ENCODE peak calls at places on chromosomes 12 and 14, in six cellular contexts. O, C, P, V, I and F are unnamed samples.
A peak's percentile ranks its signal among the peaks of the same experiment; 100 is the strongest.

GRCh38 chr12:125329239-125330238 is 264.3 kb downstream of the AACS start:
- DNase-seq in O (no peak), C (no peak), P (no peak), V (no peak), I (peak; percentile 3), F (no peak)

GRCh38 chr12:117805865-117806264 is 162.9 kb downstream of the KSR2 start:
- DNase-seq in O (no peak), C (no peak), P (no peak), V (no peak), I (no peak), F (no peak)

GRCh38 chr14:58298880-58299664 is 717 bp downstream of the ARID4A start:
- DNase-seq in O (peak; percentile 68), C (peak; percentile 31), P (peak; percentile 37), V (peak; percentile 29), I (no peak), F (peak; percentile 61)

GRCh38 chr14:105023144-105023543 is 2.3 kb upstream of the CDCA4 start:
- DNase-seq in O (no peak), C (no peak), P (no peak), V (no peak), I (no peak), F (no peak)

GRCh38 chr12:58787021-58787760 is 133.1 kb downstream of the LRIG3 start:
- DNase-seq in O (no peak), C (no peak), P (no peak), V (no peak), I (no peak), F (no peak)

GRCh38 chr12:48197967-48198618 is 5.0 kb downstream of the OR10AD1 start:
- DNase-seq in O (peak; percentile 96), C (peak; percentile 99), P (peak; percentile 97), V (peak; percentile 96), I (peak; percentile 90), F (peak; percentile 88)

GRCh38 chr12:104220931-104221330 is 5.4 kb downstream of the TXNRD1 start:
- DNase-seq in O (no peak), C (no peak), P (no peak), V (no peak), I (no peak), F (no peak)

GRCh38 chr12:68467514-68467913 is 135.4 kb upstream of the MDM1 start:
- DNase-seq in O (no peak), C (no peak), P (no peak), V (no peak), I (no peak), F (no peak)

GRCh38 chr12:14854586-14855163 is 11.3 kb upstream of the ART4 start:
- DNase-seq in O (peak; percentile 47), C (no peak), P (no peak), V (no peak), I (no peak), F (no peak)

GRCh38 chr12:120428597-120429206 is 9.2 kb upstream of the COX6A1 start:
- DNase-seq in O (no peak), C (no peak), P (no peak), V (no peak), I (no peak), F (no peak)

GRCh38 chr12:121296618-121297476 is at the start of gene CAMKK2:
- DNase-seq in O (peak; percentile 100), C (peak; percentile 80), P (peak; percentile 83), V (peak; percentile 71), I (peak; percentile 52), F (peak; percentile 92)

GRCh38 chr12:29844667-29845066 is 60.9 kb upstream of the TMTC1 start:
- DNase-seq in O (no peak), C (no peak), P (no peak), V (no peak), I (peak; percentile 39), F (no peak)

GRCh38 chr12:78181544-78182162 is 351.0 kb downstream of the NAV3 start:
- DNase-seq in O (no peak), C (no peak), P (no peak), V (no peak), I (peak; percentile 41), F (no peak)

GRCh38 chr14:54709867-54710266 is 142.9 kb downstream of the SAMD4A start:
- DNase-seq in O (no peak), C (no peak), P (no peak), V (no peak), I (no peak), F (no peak)

GRCh38 chr14:20530771-20531571 is 25.6 kb downstream of the RNASE10 start:
- DNase-seq in O (peak; percentile 47), C (peak; percentile 88), P (peak; percentile 54), V (peak; percentile 76), I (peak; percentile 67), F (peak; percentile 13)

GRCh38 chr14:51609987-51610283 is 41.8 kb upstream of the FRMD6 start:
- DNase-seq in O (no peak), C (no peak), P (no peak), V (peak; percentile 30), I (no peak), F (no peak)

GRCh38 chr14:92368001-92368400 is 45.0 kb downstream of the SLC24A4 start:
- DNase-seq in O (no peak), C (no peak), P (no peak), V (no peak), I (peak; percentile 4), F (no peak)

GRCh38 chr14:34857689-34858449 is 17.3 kb downstream of the BAZ1A start:
- DNase-seq in O (no peak), C (no peak), P (no peak), V (no peak), I (no peak), F (no peak)

GRCh38 chr12:98198261-98198982 is 317.0 kb upstream of the TMPO start:
- DNase-seq in O (no peak), C (no peak), P (no peak), V (no peak), I (peak; percentile 63), F (no peak)

GRCh38 chr14:24110060-24110459 is 4.5 kb upstream of the DCAF11 start:
- DNase-seq in O (no peak), C (no peak), P (no peak), V (no peak), I (peak; percentile 63), F (no peak)

GRCh38 chr12:43103866-43104265 is 448.1 kb downstream of the ADAMTS20 start:
- DNase-seq in O (no peak), C (no peak), P (no peak), V (no peak), I (no peak), F (no peak)

GRCh38 chr14:65132855-65133254 is 30.5 kb upstream of the MAX start:
- DNase-seq in O (no peak), C (no peak), P (no peak), V (no peak), I (no peak), F (no peak)

GRCh38 chr12:82474181-82474797 is 116.0 kb downstream of the METTL25 start:
- DNase-seq in O (peak; percentile 19), C (no peak), P (no peak), V (no peak), I (no peak), F (no peak)

GRCh38 chr12:58026421-58026820 is 85.1 kb downstream of the ATP23 start:
- DNase-seq in O (no peak), C (no peak), P (no peak), V (no peak), I (no peak), F (no peak)

DNA sequence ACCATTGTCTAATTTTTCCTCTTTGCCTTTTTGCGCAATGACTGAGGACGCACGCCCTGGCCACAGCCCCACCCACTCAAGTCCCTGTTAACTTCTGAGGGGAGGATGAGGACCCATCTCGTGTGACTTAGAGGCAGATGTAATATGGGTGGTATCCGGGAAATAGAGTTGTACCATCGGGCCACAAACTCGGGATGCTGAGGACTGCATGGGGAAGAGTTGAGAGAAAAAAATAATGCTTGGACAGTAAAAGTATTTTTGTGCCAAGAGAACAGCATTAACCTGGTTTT is 263 bp downstream of the RAD9B start:
- DNase-seq in O (no peak), C (no peak), P (no peak), V (no peak), I (no peak), F (no peak)
- H3K4me3 ChIP-seq in O (peak overlapping the region; percentile 81), C (peak overlapping the region; percentile 96), P (peak overlapping the region; percentile 92), V (peak overlapping the region; percentile 70), I (peak overlapping the region; percentile 70), F (peak overlapping the region; percentile 83)

DNA sequence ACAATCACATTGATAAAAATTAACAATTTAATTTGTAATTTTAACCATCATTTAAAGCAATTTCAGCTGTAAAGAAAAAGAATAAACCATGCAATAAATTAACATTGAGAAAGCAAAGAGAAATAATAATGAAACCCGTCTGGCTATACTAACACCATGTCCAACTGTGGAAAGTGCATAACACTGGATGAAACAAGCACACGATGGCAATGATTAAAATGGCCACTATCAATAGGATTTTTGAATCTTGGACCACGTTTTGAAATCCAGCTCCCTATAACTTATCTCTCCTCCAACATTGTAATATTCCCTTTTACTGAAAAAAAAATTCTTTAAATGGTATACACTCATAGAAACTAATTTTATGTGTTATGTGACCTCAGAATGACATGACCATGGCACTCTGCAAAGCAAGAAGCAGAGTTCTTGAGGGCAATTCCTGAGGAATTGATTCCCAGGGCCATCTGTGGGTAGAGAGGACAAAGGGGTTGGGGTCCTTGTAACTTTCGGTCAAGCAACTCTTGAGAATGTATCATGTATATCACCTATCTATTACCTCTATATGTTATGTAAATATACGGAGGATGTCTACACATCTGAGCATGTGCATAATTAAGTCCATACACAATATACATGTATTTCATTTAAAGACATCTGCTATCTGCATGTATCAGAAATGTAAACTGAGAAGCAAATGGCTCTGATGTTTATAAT is 4.8 kb downstream of the FOXA1 start:
- DNase-seq in O (peak; percentile 58), C (no peak), P (no peak), V (no peak), I (peak; percentile 62), F (no peak)
- H3K27me3 ChIP-seq in O (peaks cover 87% of the 10 kb centered on the region), C (peaks cover 85% of the 10 kb centered on the region), P (peaks cover 5% of the 10 kb centered on the region), V (peaks cover 45% of the 10 kb centered on the region), I (no peaks in the 10 kb centered on the region), F (no peaks in the 10 kb centered on the region)

DNA sequence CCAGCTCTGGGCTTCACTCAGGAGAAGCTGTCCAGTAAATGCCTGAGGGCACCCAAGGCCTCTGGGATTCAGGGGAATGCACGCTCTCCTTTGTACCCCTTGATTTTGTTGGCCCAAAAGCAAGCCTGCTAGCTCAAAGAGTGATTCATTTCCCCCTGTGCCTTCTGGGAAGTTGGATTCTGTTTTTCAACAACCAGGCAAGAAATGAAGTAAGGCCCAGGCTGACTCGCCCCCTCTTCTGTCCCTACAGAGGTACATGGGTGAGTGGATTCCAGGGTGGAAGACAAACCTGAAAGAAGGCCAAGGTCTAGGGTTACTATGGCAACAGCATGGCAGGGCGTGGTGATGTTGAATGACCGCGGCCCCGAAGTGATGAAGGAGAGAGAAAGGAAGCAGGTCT is 9.3 kb upstream of the SERPINA5 start:
- DNase-seq in O (peak; percentile 89), C (peak; percentile 44), P (peak; percentile 25), V (no peak), I (peak; percentile 40), F (no peak)
- H3K4me3 ChIP-seq in O (no peak overlapping the region), C (no peak overlapping the region), P (no peak overlapping the region), V (no peak overlapping the region), I (no peak overlapping the region), F (no peak overlapping the region)

GRCh38 chr14:102927878-102928411 is 5.5 kb downstream of the AMN start:
- DNase-seq in O (no peak), C (no peak), P (no peak), V (no peak), I (no peak), F (no peak)

GRCh38 chr14:102924632-102925588 is 2.4 kb downstream of the AMN start:
- DNase-seq in O (peak; percentile 83), C (no peak), P (no peak), V (no peak), I (no peak), F (no peak)

GRCh38 chr14:102925646-102926045 is 3.2 kb downstream of the AMN start:
- DNase-seq in O (peak; percentile 81), C (no peak), P (no peak), V (no peak), I (no peak), F (no peak)

GRCh38 chr14:102927346-102927877 is 4.9 kb downstream of the AMN start:
- DNase-seq in O (peak; percentile 66), C (no peak), P (no peak), V (no peak), I (peak; percentile 72), F (peak; percentile 7)

GRCh38 chr14:102926104-102926503 is 3.6 kb downstream of the AMN start:
- DNase-seq in O (no peak), C (no peak), P (no peak), V (no peak), I (no peak), F (no peak)
- H3K27me3 ChIP-seq in O (peaks cover 87% of the 10 kb centered on the region), C (peaks cover 25% of the 10 kb centered on the region), P (no peaks in the 10 kb centered on the region), V (peaks cover 29% of the 10 kb centered on the region), I (peaks cover 30% of the 10 kb centered on the region), F (peaks cover 1% of the 10 kb centered on the region)